ENCODE peak calls at places on chromosome 4, in five cellular contexts. R is HepG2, N is K562, F is SK-N-SH, C is GM12878. I is an unnamed sample.

GRCh38 chr4:42404001-42404400 is 6.7 kb downstream of the SHISA3 start:
- DNase-seq in R (no peak), N (no peak), F (no peak), C (no peak), I (no peak)

GRCh38 chr4:108055787-108056186 is 66.1 kb downstream of the HADH start:
- DNase-seq in R (no peak), N (no peak), F (no peak), C (no peak), I (no peak)

GRCh38 chr4:95867919-95868318 is 28.0 kb downstream of the PDHA2 start:
- DNase-seq in R (no peak), N (peak; percentile 1), F (no peak), C (no peak), I (no peak)

GRCh38 chr4:168856312-168856711 is 153.7 kb downstream of the CBR4 start:
- DNase-seq in R (no peak), N (no peak), F (no peak), C (no peak), I (no peak)

GRCh38 chr4:130124066-130124465 is 1028.1 kb downstream of the C4orf33 start:
- DNase-seq in R (no peak), N (no peak), F (no peak), C (no peak), I (no peak)

GRCh38 chr4:53935780-53936179 is 128.6 kb downstream of the CHIC2 start:
- DNase-seq in R (no peak), N (no peak), F (no peak), C (no peak), I (no peak)

GRCh38 chr4:94889523-94889922 is 131.8 kb downstream of the BMPR1B start:
- DNase-seq in R (no peak), N (no peak), F (no peak), C (no peak), I (no peak)

GRCh38 chr4:20418865-20419451 is 167.3 kb downstream of the SLIT2 start:
- DNase-seq in R (peak; percentile 36), N (peak; percentile 47), F (peak; percentile 27), C (peak; percentile 40), I (peak; percentile 40)

GRCh38 chr4:161393614-161394013 is 770.2 kb downstream of the FSTL5 start:
- DNase-seq in R (no peak), N (no peak), F (no peak), C (no peak), I (no peak)

GRCh38 chr4:97139796-97140195 is 1003.5 kb downstream of the STPG2 start:
- DNase-seq in R (no peak), N (no peak), F (no peak), C (no peak), I (no peak)

GRCh38 chr4:180852743-180853142 is 1390.5 kb upstream of the TENM3 start:
- DNase-seq in R (no peak), N (no peak), F (no peak), C (no peak), I (no peak)

GRCh38 chr4:776743-777441 is 49.0 kb downstream of the CPLX1 start:
- DNase-seq in R (no peak), N (no peak), F (no peak), C (no peak), I (no peak)

GRCh38 chr4:156829194-156829593 is 142.4 kb downstream of the PDGFC start:
- DNase-seq in R (no peak), N (no peak), F (no peak), C (no peak), I (peak; percentile 2)

GRCh38 chr4:140049924-140050681 is 103.9 kb downstream of the MAML3 start:
- DNase-seq in R (no peak), N (peak; percentile 11), F (peak; percentile 61), C (no peak), I (no peak)

GRCh38 chr4:140047781-140048180 is 106.2 kb downstream of the MAML3 start:
- DNase-seq in R (no peak), N (no peak), F (no peak), C (no peak), I (no peak)

GRCh38 chr4:140048419-140049022 is 105.5 kb downstream of the MAML3 start:
- DNase-seq in R (no peak), N (no peak), F (no peak), C (no peak), I (no peak)

GRCh38 chr4:140047017-140047640 is 106.9 kb downstream of the MAML3 start:
- DNase-seq in R (no peak), N (no peak), F (no peak), C (no peak), I (no peak)

GRCh38 chr4:140049024-140049923 is 104.7 kb downstream of the MAML3 start:
- DNase-seq in R (peak; percentile 2), N (no peak), F (peak; percentile 62), C (no peak), I (peak; percentile 70)
- TF ChIP-seq REST in R (no peak), N (no peak), F (no peak), C (no peak), I (no peak)

GRCh38 chr4:36208884-36209473 is 35.3 kb downstream of the ARAP2 start:
- DNase-seq in R (no peak), N (no peak), F (no peak), C (no peak), I (no peak)
- TF ChIP-seq GABPA in R (no peak), N (no peak), F (no peak), C (no peak), I (no peak)

DNA sequence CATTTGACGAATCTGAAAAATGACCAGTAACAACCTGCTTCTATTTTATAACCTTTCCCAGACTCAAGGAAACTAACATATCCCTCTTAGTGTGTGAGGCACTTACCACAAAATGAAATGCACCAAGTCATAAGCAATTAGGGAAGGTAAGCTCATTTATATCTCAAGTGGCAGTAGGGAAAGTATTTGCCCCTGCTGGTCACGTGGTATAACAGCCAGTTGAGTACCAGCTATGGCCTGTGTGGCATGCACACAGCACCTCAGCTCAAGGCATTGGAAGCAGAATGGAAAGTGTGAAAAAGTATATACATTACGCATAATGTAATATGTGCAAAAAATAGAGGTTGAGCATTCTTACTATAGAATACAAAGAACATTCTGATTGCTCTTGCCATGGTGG is 178.3 kb upstream of the GYPA start:
- DNase-seq in R (no peak), N (no peak), F (no peak), C (no peak), I (no peak)
- TF ChIP-seq REST in R (no peak), N (no peak), F (no peak), C (no peak), I (no peak)

DNA sequence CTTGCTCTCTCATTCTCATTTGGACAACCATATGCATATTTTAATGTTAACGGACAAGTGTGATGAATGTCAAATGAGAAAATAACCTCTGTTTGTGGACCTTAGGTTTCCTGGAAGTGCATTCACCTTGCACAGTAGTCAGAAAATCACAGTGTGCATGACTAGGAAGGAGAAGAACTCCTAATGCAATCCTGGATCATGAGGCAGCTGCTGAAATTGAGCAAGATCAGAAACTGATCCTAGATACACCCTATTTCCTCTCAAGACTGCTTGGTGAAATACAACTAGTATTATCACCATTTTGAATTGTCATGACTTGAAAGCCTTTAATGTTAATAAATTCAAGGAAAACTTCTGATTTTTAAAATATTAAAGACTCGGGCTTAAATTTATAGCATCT is 1148.9 kb downstream of the STIM2 start:
- DNase-seq in R (no peak), N (no peak), F (no peak), C (no peak), I (no peak)
- TF ChIP-seq GABPA in R (no peak), N (no peak), F (no peak), C (no peak), I (no peak)

GRCh38 chr4:150207871-150208270 is 129.6 kb downstream of the DCLK2 start:
- DNase-seq in R (no peak), N (no peak), F (no peak), C (no peak), I (no peak)

GRCh38 chr4:150206981-150207380 is 128.7 kb downstream of the DCLK2 start:
- DNase-seq in R (no peak), N (no peak), F (peak; percentile 50), C (no peak), I (no peak)

GRCh38 chr4:150211016-150211415 is 132.8 kb downstream of the DCLK2 start:
- DNase-seq in R (no peak), N (no peak), F (no peak), C (no peak), I (no peak)

GRCh38 chr4:150211821-150212445 is 133.7 kb downstream of the DCLK2 start:
- DNase-seq in R (no peak), N (no peak), F (no peak), C (no peak), I (no peak)

DNA sequence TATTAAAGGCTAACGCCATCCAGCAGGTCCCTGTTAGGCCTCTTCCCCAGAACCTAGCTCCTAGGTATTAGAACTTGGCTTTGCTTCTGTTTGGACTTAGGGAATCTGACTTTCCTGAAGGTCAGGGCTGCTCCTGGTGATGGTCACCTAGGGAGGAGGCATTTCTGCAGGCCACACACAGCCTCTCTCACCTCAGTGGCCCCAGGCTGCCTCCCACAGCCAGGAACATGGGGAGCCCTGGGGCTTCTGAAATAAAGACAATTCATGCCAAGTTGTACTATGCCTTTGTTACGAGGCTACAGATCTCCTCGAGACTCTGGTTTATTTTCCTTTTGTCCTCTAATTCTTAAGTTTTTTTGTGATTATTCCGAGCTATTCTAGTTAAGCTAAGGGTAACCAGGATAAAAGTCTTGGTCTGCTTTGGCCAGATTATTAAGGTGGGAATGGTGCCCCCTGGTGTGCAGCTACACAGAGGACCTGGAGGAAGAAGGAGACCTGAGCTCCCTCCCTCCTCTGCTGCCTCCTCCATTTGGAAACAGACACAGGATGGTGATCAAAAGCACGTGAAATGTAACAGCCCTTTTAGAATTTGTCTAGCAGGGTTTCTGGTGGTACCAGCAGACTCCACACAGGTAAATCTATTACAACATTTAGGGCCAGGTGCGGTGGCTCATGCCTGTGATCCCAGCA is 131.0 kb downstream of the DCLK2 start:
- DNase-seq in R (peak; percentile 41), N (peak; percentile 59), F (peak; percentile 56), C (no peak), I (peak; percentile 12)
- TF ChIP-seq REST in R (no peak), N (no peak), F (no peak), C (no peak), I (no peak)

GRCh38 chr4:185863946-185864345 is 52.0 kb upstream of the SORBS2 start:
- DNase-seq in R (no peak), N (no peak), F (no peak), C (no peak), I (no peak)

GRCh38 chr4:185867770-185868169 is 55.8 kb upstream of the SORBS2 start:
- DNase-seq in R (no peak), N (no peak), F (no peak), C (no peak), I (no peak)

GRCh38 chr4:185868983-185869938 is 57.3 kb upstream of the SORBS2 start:
- DNase-seq in R (no peak), N (no peak), F (no peak), C (no peak), I (no peak)

GRCh38 chr4:185862340-185862739 is 50.3 kb upstream of the SORBS2 start:
- DNase-seq in R (no peak), N (no peak), F (no peak), C (no peak), I (no peak)

DNA sequence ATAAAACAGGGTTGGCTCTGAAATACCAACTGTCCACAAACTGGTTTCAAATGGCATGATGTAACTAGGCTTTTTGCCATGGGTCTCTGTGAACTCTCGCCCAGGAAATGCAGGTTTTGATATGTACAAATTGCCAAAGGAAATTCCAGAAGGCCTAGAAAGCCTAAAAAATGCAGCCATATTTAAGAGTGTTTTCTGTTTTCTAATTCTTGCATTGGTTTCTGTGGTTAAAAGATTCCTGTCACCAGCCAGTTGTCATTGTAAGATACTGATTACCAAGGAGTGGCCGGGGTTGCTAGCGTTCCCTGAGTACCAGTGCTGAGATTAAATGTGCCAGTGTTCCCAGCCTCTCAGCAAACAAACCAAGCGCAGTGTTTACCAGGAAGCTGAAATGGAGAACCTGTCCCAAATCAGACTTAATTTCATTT is 53.9 kb upstream of the SORBS2 start:
- DNase-seq in R (no peak), N (no peak), F (no peak), C (no peak), I (no peak)
- TF ChIP-seq GABPA in R (no peak), N (no peak), F (no peak), C (no peak), I (no peak)